ENCODE peak calls at places on chromosomes 16 and 17, in four cellular contexts. V is iPS DF 6.9, H is uterus, I is RWPE1. B is an unnamed sample.

GRCh38 chr16:56339431-56340195 is 85.7 kb downstream of the AMFR start:
- DNase-seq in I (no peak), H (no peak), V (no peak), B (no peak)

GRCh38 chr17:81879121-81879520 is 8.0 kb upstream of the ARHGDIA start:
- DNase-seq in V (no peak), H (no peak), I (no peak), B (no peak)

GRCh38 chr16:914453-914852 is 56.3 kb downstream of the LMF1 start:
- DNase-seq in V (no peak), I (peak), H (no peak), B (no peak)

GRCh38 chr17:285751-286422 is 66.7 kb downstream of the RPH3AL start:
- DNase-seq in H (peak), I (no peak), V (no peak), B (no peak)

GRCh38 chr17:4610162-4610561 is 25.8 kb downstream of the SMTNL2 start:
- DNase-seq in V (no peak), I (no peak), H (no peak), B (no peak)

GRCh38 chr16:85657996-85658395 is 30.8 kb downstream of the GINS2 start:
- DNase-seq in I (no peak), H (no peak), V (no peak), B (no peak)

GRCh38 chr16:27767971-27768591 is 218.1 kb downstream of the KATNIP start:
- DNase-seq in H (no peak), I (no peak), V (no peak), B (no peak)

GRCh38 chr16:54901606-54902005 is 29.1 kb upstream of the IRX5 start:
- DNase-seq in I (no peak), H (no peak), V (no peak), B (no peak)

GRCh38 chr16:22007509-22008214 is at the start of gene MOSMO:
- DNase-seq in H (peak), I (peak), V (no peak), B (no peak)

GRCh38 chr16:88743693-88744519 is 37.6 kb downstream of the CTU2 start:
- DNase-seq in H (peak), V (peak), I (peak), B (peak)

GRCh38 chr17:82668024-82668630 is 19.9 kb upstream of the WDR45B start:
- DNase-seq in I (no peak), V (no peak), H (no peak), B (no peak)

GRCh38 chr17:54948380-54948779 is 20.1 kb downstream of the COX11 start:
- DNase-seq in V (no peak), I (peak), H (no peak), B (no peak)

GRCh38 chr16:53732296-53732929 is 28.5 kb downstream of the FTO start:
- DNase-seq in I (peak), V (no peak), H (no peak), B (no peak)

GRCh38 chr17:65025288-65025687 is 31.3 kb downstream of the GNA13 start:
- DNase-seq in H (no peak), V (no peak), I (no peak), B (peak)

GRCh38 chr17:61349350-61349749 is 50.3 kb upstream of the TBX2 start:
- DNase-seq in I (no peak), V (no peak), H (no peak), B (no peak)

GRCh38 chr17:78313735-78314648 is 45.9 kb downstream of the SOCS3 start:
- DNase-seq in V (no peak), H (peak), I (peak), B (peak)

GRCh38 chr17:78111012-78111726 is 17.4 kb downstream of the TMC6 start:
- DNase-seq in H (no peak), V (no peak), I (no peak), B (no peak)

GRCh38 chr17:80794281-80795089 is 197.2 kb upstream of the CHMP6 start:
- DNase-seq in V (no peak), I (no peak), H (no peak), B (no peak)

GRCh38 chr16:2350500-2350899 is 10.0 kb upstream of the ABCA3 start:
- DNase-seq in V (no peak), H (no peak), I (no peak), B (no peak)

GRCh38 chr16:27721548-27722265 is 171.8 kb downstream of the KATNIP start:
- DNase-seq in V (no peak), I (no peak), H (peak), B (no peak)

GRCh38 chr17:3993493-3994220 is 29.4 kb upstream of the ATP2A3 start:
- DNase-seq in H (no peak), I (no peak), V (no peak), B (no peak)

GRCh38 chr17:19470529-19471261 is 59.7 kb downstream of the RNF112 start:
- DNase-seq in I (no peak), V (no peak), H (peak), B (peak)

B was measured in DMS79.